ENCODE peak calls at places on chromosomes 13 and 19, in six cellular contexts. One of them, this sample, is unnamed.

GRCh38 chr13:51613535-51613934 is 29.3 kb downstream of the WDFY2 start:
- DNase-seq in aorta: no peak
- DNase-seq in PC-9: no peak
- DNase-seq in stomach: no peak
- DNase-seq in IMR-90: no peak
- DNase-seq in endodermal cell: no peak
- DNase-seq in this sample: no peak

GRCh38 chr13:25633108-25633507 is 261.3 kb downstream of the ATP8A2 start:
- DNase-seq in aorta: no peak
- DNase-seq in PC-9: no peak
- DNase-seq in stomach: no peak
- DNase-seq in IMR-90: no peak
- DNase-seq in endodermal cell: no peak
- DNase-seq in this sample: no peak

GRCh38 chr19:17282488-17283256 is 971 bp downstream of the ANKLE1 start:
- DNase-seq in aorta: peak; percentile 95
- DNase-seq in PC-9: peak; percentile 88
- DNase-seq in stomach: peak; percentile 93
- DNase-seq in IMR-90: peak; percentile 62
- DNase-seq in endodermal cell: peak; percentile 96
- DNase-seq in this sample: no peak

GRCh38 chr13:38002596-38002995 is 133.0 kb upstream of the TRPC4 start:
- DNase-seq in aorta: no peak
- DNase-seq in PC-9: no peak
- DNase-seq in stomach: no peak
- DNase-seq in IMR-90: no peak
- DNase-seq in endodermal cell: no peak
- DNase-seq in this sample: no peak

GRCh38 chr13:97222934-97223710 is 989 bp downstream of the MBNL2 start:
- DNase-seq in aorta: no peak
- DNase-seq in PC-9: no peak
- DNase-seq in stomach: no peak
- DNase-seq in IMR-90: no peak
- DNase-seq in endodermal cell: no peak
- DNase-seq in this sample: no peak

GRCh38 chr13:31880849-31881494 is 141.6 kb downstream of the RXFP2 start:
- DNase-seq in aorta: no peak
- DNase-seq in PC-9: no peak
- DNase-seq in stomach: no peak
- DNase-seq in IMR-90: no peak
- DNase-seq in endodermal cell: no peak
- DNase-seq in this sample: no peak

GRCh38 chr13:103931396-103931795 is 865.2 kb upstream of the SLC10A2 start:
- DNase-seq in aorta: no peak
- DNase-seq in PC-9: no peak
- DNase-seq in stomach: no peak
- DNase-seq in IMR-90: no peak
- DNase-seq in endodermal cell: no peak
- DNase-seq in this sample: no peak

GRCh38 chr13:50156140-50156539 is 140.9 kb downstream of the KCNRG start:
- DNase-seq in aorta: no peak
- DNase-seq in PC-9: no peak
- DNase-seq in stomach: no peak
- DNase-seq in IMR-90: peak; percentile 78
- DNase-seq in endodermal cell: no peak
- DNase-seq in this sample: no peak

GRCh38 chr19:51421229-51422052 is 4.0 kb upstream of the SIGLEC10 start:
- DNase-seq in aorta: no peak
- DNase-seq in PC-9: no peak
- DNase-seq in stomach: no peak
- DNase-seq in IMR-90: no peak
- DNase-seq in endodermal cell: no peak
- DNase-seq in this sample: no peak

GRCh38 chr19:18503971-18504885 is 17.6 kb downstream of the ELL start:
- DNase-seq in aorta: no peak
- DNase-seq in PC-9: no peak
- DNase-seq in stomach: peak; percentile 51
- DNase-seq in IMR-90: no peak
- DNase-seq in endodermal cell: peak; percentile 82
- DNase-seq in this sample: no peak

GRCh38 chr19:41323430-41324125 is 13.6 kb downstream of the CCDC97 start:
- DNase-seq in aorta: peak; percentile 89
- DNase-seq in PC-9: peak; percentile 85
- DNase-seq in stomach: peak; percentile 60
- DNase-seq in IMR-90: peak; percentile 98
- DNase-seq in endodermal cell: peak; percentile 93
- DNase-seq in this sample: no peak

GRCh38 chr13:24038846-24039330 is 121.6 kb upstream of the SPATA13 start:
- DNase-seq in aorta: no peak
- DNase-seq in PC-9: peak; percentile 59
- DNase-seq in stomach: no peak
- DNase-seq in IMR-90: peak; percentile 74
- DNase-seq in endodermal cell: no peak
- DNase-seq in this sample: no peak

GRCh38 chr19:13705928-13706447 is 58.3 kb upstream of the MRI1 start:
- DNase-seq in aorta: no peak
- DNase-seq in PC-9: no peak
- DNase-seq in stomach: no peak
- DNase-seq in IMR-90: no peak
- DNase-seq in endodermal cell: no peak
- DNase-seq in this sample: no peak

GRCh38 chr13:26961890-26962615 is 201.5 kb upstream of the GPR12 start:
- DNase-seq in aorta: no peak
- DNase-seq in PC-9: no peak
- DNase-seq in stomach: peak; percentile 80
- DNase-seq in IMR-90: no peak
- DNase-seq in endodermal cell: no peak
- DNase-seq in this sample: no peak

GRCh38 chr13:26962671-26963070 is 202.1 kb upstream of the GPR12 start:
- DNase-seq in aorta: no peak
- DNase-seq in PC-9: no peak
- DNase-seq in stomach: no peak
- DNase-seq in IMR-90: no peak
- DNase-seq in endodermal cell: no peak
- DNase-seq in this sample: no peak

GRCh38 chr13:26965976-26966375 is 205.4 kb upstream of the GPR12 start:
- DNase-seq in aorta: no peak
- DNase-seq in PC-9: no peak
- DNase-seq in stomach: peak; percentile 81
- DNase-seq in IMR-90: peak; percentile 93
- DNase-seq in endodermal cell: no peak
- DNase-seq in this sample: no peak

GRCh38 chr13:26965058-26965380 is 204.4 kb upstream of the GPR12 start:
- DNase-seq in aorta: no peak
- DNase-seq in PC-9: no peak
- DNase-seq in stomach: no peak
- DNase-seq in IMR-90: no peak
- DNase-seq in endodermal cell: no peak
- DNase-seq in this sample: no peak

DNA sequence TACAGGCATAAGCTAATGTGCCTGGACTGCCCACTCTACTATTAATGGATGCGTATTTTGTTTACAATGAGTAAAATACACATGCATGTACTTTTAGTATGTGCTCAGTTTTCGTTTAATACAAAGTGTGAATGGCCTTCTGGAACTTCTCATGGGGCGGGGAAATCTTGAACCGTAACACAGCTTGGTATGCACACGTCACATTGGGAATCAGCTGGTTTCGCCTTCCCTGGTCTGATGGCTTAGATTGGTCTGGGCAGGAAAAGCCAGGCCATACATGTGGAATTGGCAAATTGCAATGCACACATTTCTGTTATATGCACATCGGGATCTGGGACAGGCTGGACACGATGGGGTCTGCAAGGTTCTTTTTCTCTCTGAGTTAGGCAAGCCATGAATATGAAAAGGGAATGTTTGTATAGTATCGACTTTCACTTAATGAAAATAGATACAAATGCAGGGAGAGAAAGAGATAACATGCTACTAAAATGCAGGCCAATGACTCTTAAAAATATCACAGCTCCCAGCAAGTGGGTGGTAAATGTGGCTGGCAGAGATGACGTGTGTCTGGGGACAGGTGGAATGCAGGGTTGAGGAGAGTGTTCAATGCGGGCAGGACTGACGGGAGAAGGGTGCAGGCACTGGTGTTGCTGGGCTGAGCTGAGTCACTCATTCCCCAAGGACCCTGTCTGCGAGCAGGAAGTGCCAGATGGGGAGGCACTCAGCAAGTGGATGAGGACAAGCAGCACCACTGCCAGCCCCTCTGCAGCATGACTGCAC is 203.9 kb upstream of the GPR12 start:
- DNase-seq in aorta: no peak
- DNase-seq in PC-9: peak; percentile 23
- DNase-seq in stomach: no peak
- DNase-seq in IMR-90: peak; percentile 67
- DNase-seq in endodermal cell: no peak
- DNase-seq in this sample: no peak
- H3K4me3 ChIP-seq in aorta: no peak overlapping the region
- H3K4me3 ChIP-seq in PC-9: no peak overlapping the region
- H3K4me3 ChIP-seq in stomach: no peak overlapping the region
- H3K4me3 ChIP-seq in IMR-90: no peak overlapping the region
- H3K4me3 ChIP-seq in endodermal cell: no peak overlapping the region
- H3K4me3 ChIP-seq in this sample: no peak overlapping the region

DNA sequence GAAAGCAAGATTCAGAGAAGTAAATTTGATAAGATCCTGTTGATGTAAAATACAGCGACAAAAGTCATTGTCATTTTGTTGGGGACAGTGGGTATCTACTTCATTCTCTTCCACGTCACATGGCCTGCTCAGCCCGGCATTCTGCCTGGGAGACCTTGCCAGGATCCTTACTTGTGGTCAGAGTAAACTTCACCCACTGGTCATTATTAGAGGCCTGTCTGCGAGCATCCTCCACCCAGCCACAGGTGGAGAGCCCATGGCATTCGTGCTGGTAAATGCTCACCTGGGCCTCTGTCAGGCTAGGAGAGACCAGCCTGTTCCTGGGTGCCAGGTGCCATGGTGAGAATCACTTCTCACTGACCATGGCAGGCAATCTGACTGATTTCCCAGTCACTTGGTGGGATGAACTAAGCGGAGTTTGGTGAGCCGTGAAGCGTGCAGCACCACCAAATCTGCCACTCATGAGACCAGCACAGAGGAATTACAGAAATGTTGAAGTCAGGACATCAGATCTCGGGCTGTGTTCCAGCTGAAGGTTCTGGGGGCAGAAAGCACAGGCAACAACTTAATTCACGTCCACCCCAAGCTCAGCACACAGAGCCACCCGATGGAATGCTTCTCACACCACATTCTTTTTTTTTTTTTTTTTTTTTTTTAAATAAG is 107.0 kb downstream of the SIPA1L3 start:
- DNase-seq in aorta: no peak
- DNase-seq in PC-9: no peak
- DNase-seq in stomach: no peak
- DNase-seq in IMR-90: no peak
- DNase-seq in endodermal cell: no peak
- DNase-seq in this sample: no peak
- H3K27ac ChIP-seq in aorta: no peak overlapping the region
- H3K27ac ChIP-seq in PC-9: peak overlapping the region; percentile 78
- H3K27ac ChIP-seq in stomach: no peak overlapping the region
- H3K27ac ChIP-seq in IMR-90: no peak overlapping the region
- H3K27ac ChIP-seq in endodermal cell: no peak overlapping the region
- H3K27ac ChIP-seq in this sample: no peak overlapping the region

DNA sequence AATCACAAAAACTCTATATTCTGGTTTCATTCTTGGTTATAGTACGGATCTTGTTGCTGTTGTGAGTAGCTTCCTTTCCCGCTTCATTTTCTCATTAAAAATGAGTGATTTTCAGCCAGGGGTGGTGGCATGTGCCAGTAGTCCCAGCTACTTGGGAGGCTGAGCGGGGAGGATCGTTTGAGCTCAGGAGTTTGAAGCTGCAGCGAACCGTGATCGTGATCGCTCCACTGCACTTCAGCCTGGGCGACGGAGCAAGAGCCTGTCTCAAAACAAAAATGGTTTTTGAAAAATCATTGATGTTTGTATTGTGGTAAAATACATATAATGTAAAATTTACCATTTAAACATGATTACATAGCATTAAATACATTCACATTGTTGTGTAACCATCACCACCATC is 71.6 kb upstream of the TM9SF2 start:
- DNase-seq in aorta: no peak
- DNase-seq in PC-9: no peak
- DNase-seq in stomach: no peak
- DNase-seq in IMR-90: no peak
- DNase-seq in endodermal cell: peak; percentile 8
- DNase-seq in this sample: no peak
- H3K36me3 ChIP-seq in aorta: no peaks in the 10 kb centered on the region
- H3K36me3 ChIP-seq in PC-9: no peaks in the 10 kb centered on the region
- H3K36me3 ChIP-seq in stomach: no peaks in the 10 kb centered on the region
- H3K36me3 ChIP-seq in IMR-90: no peaks in the 10 kb centered on the region
- H3K36me3 ChIP-seq in endodermal cell: no peaks in the 10 kb centered on the region
- H3K36me3 ChIP-seq in this sample: no peaks in the 10 kb centered on the region

GRCh38 chr13:73326215-73326558 is 267.4 kb downstream of the KLF5 start:
- DNase-seq in aorta: no peak
- DNase-seq in PC-9: no peak
- DNase-seq in stomach: no peak
- DNase-seq in IMR-90: no peak
- DNase-seq in endodermal cell: no peak
- DNase-seq in this sample: no peak

GRCh38 chr13:73323615-73324014 is 264.8 kb downstream of the KLF5 start:
- DNase-seq in aorta: no peak
- DNase-seq in PC-9: no peak
- DNase-seq in stomach: no peak
- DNase-seq in IMR-90: no peak
- DNase-seq in endodermal cell: no peak
- DNase-seq in this sample: no peak

GRCh38 chr13:73324842-73325241 is 266.0 kb downstream of the KLF5 start:
- DNase-seq in aorta: no peak
- DNase-seq in PC-9: no peak
- DNase-seq in stomach: no peak
- DNase-seq in IMR-90: no peak
- DNase-seq in endodermal cell: no peak
- DNase-seq in this sample: no peak

GRCh38 chr13:73327579-73327978 is 268.8 kb downstream of the KLF5 start:
- DNase-seq in aorta: no peak
- DNase-seq in PC-9: no peak
- DNase-seq in stomach: no peak
- DNase-seq in IMR-90: no peak
- DNase-seq in endodermal cell: no peak
- DNase-seq in this sample: no peak

DNA sequence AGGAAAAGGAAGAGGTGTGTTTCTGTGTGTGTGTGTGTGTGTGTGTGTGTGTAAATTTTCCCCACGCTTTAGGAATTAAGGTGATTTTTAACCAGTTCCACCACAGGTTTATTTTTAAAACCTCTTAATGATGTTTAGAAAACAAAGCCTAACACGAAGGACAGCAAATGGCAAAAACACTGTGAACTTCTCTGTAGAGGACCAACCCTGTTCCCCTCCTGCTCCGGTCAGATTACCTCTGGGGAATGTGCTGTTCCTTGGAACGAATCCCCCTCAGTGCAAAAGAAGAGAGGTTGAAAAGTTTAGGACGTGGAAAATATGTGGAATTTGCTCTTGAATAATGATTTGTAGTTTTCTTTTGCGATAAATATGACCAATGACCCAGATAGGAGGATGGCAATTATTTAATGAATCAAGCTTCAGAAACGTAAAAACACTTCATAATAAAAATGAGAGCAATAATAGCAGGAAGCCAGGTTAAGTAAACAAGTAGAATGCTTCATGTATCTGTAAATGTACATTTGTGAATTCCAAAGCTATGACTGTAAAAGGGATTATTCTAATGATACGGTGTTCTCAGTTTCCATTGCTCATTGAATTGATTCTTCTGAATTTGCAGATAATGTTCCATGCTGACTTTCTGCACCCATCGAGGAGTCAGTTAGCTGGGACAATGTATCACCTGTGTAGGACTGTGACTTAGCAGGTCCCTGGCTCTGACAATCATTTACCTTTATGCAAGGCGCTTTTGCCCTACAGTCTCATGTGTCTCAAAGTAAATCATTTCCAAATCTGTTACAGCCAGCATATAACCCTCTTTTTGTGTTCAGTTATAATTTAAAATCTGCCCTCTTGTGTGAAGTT is 266.8 kb downstream of the KLF5 start:
- DNase-seq in aorta: no peak
- DNase-seq in PC-9: no peak
- DNase-seq in stomach: no peak
- DNase-seq in IMR-90: peak; percentile 5
- DNase-seq in endodermal cell: no peak
- DNase-seq in this sample: no peak
- H3K4me3 ChIP-seq in aorta: no peak overlapping the region
- H3K4me3 ChIP-seq in PC-9: peak overlapping the region; percentile 5
- H3K4me3 ChIP-seq in stomach: no peak overlapping the region
- H3K4me3 ChIP-seq in IMR-90: no peak overlapping the region
- H3K4me3 ChIP-seq in endodermal cell: no peak overlapping the region
- H3K4me3 ChIP-seq in this sample: no peak overlapping the region